ENCODE peak calls at places on chromosomes 2 and 18, in six cellular contexts. One of them, this sample, is unnamed.

GRCh38 chr18:29378739-29379138 is 1201.8 kb upstream of the CDH2 start:
- DNase-seq in IMR-90: no peak
- DNase-seq in fibroblast of the aortic adventitia: peak
- DNase-seq in cardiac fibroblast: peak
- DNase-seq in HFF-Myc: no peak
- DNase-seq in AG04449: no peak
- DNase-seq in this sample: no peak

GRCh38 chr2:173652731-173653426 is 298.2 kb downstream of the CDCA7 start:
- DNase-seq in IMR-90: peak
- DNase-seq in fibroblast of the aortic adventitia: peak
- DNase-seq in cardiac fibroblast: peak
- DNase-seq in HFF-Myc: peak
- DNase-seq in AG04449: peak
- DNase-seq in this sample: peak

GRCh38 chr18:49250819-49251388 is 209.5 kb downstream of the DYM start:
- DNase-seq in IMR-90: peak
- DNase-seq in fibroblast of the aortic adventitia: peak
- DNase-seq in cardiac fibroblast: peak
- DNase-seq in HFF-Myc: no peak
- DNase-seq in AG04449: no peak
- DNase-seq in this sample: no peak

GRCh38 chr18:61608306-61608705 is 275.1 kb downstream of the CDH20 start:
- DNase-seq in IMR-90: peak
- DNase-seq in fibroblast of the aortic adventitia: no peak
- DNase-seq in cardiac fibroblast: peak
- DNase-seq in HFF-Myc: no peak
- DNase-seq in AG04449: no peak
- DNase-seq in this sample: no peak

GRCh38 chr2:196268538-196269338 is 97.4 kb upstream of the STK17B start:
- DNase-seq in IMR-90: peak
- DNase-seq in fibroblast of the aortic adventitia: no peak
- DNase-seq in cardiac fibroblast: peak
- DNase-seq in HFF-Myc: no peak
- DNase-seq in AG04449: no peak
- DNase-seq in this sample: no peak

GRCh38 chr2:132589060-132589765 is 80.8 kb downstream of the LYPD1 start:
- DNase-seq in IMR-90: no peak
- DNase-seq in fibroblast of the aortic adventitia: no peak
- DNase-seq in cardiac fibroblast: no peak
- DNase-seq in HFF-Myc: no peak
- DNase-seq in AG04449: no peak
- DNase-seq in this sample: no peak

GRCh38 chr2:202104286-202104870 is 31.3 kb downstream of the KIAA2012 start:
- DNase-seq in IMR-90: peak
- DNase-seq in fibroblast of the aortic adventitia: peak
- DNase-seq in cardiac fibroblast: peak
- DNase-seq in HFF-Myc: peak
- DNase-seq in AG04449: no peak
- DNase-seq in this sample: no peak

GRCh38 chr2:155404433-155405002 is 706.0 kb downstream of the KCNJ3 start:
- DNase-seq in IMR-90: no peak
- DNase-seq in fibroblast of the aortic adventitia: no peak
- DNase-seq in cardiac fibroblast: no peak
- DNase-seq in HFF-Myc: no peak
- DNase-seq in AG04449: no peak
- DNase-seq in this sample: no peak

GRCh38 chr2:7676714-7677113 is 759.5 kb downstream of the RNF144A start:
- DNase-seq in IMR-90: no peak
- DNase-seq in fibroblast of the aortic adventitia: no peak
- DNase-seq in cardiac fibroblast: no peak
- DNase-seq in HFF-Myc: no peak
- DNase-seq in AG04449: no peak
- DNase-seq in this sample: no peak

GRCh38 chr2:178553047-178553446 is 72.8 kb downstream of the PLEKHA3 start:
- DNase-seq in IMR-90: peak
- DNase-seq in fibroblast of the aortic adventitia: peak
- DNase-seq in cardiac fibroblast: peak
- DNase-seq in HFF-Myc: peak
- DNase-seq in AG04449: peak
- DNase-seq in this sample: peak

GRCh38 chr2:196703660-196704209 is 64.2 kb downstream of the CCDC150 start:
- DNase-seq in IMR-90: peak
- DNase-seq in fibroblast of the aortic adventitia: peak
- DNase-seq in cardiac fibroblast: peak
- DNase-seq in HFF-Myc: no peak
- DNase-seq in AG04449: no peak
- DNase-seq in this sample: no peak

GRCh38 chr2:241774419-241775222 is 2.0 kb upstream of the GAL3ST2 start:
- DNase-seq in IMR-90: peak
- DNase-seq in fibroblast of the aortic adventitia: peak
- DNase-seq in cardiac fibroblast: peak
- DNase-seq in HFF-Myc: peak
- DNase-seq in AG04449: peak
- DNase-seq in this sample: peak

GRCh38 chr2:10575566-10576300 is 114.0 kb downstream of the NOL10 start:
- DNase-seq in IMR-90: peak
- DNase-seq in fibroblast of the aortic adventitia: peak
- DNase-seq in cardiac fibroblast: peak
- DNase-seq in HFF-Myc: peak
- DNase-seq in AG04449: peak
- DNase-seq in this sample: peak

GRCh38 chr18:32297851-32298250 is 108.0 kb downstream of the MEP1B start:
- DNase-seq in IMR-90: no peak
- DNase-seq in fibroblast of the aortic adventitia: no peak
- DNase-seq in cardiac fibroblast: no peak
- DNase-seq in HFF-Myc: no peak
- DNase-seq in AG04449: no peak
- DNase-seq in this sample: no peak

GRCh38 chr2:213149949-213150314 is 1.5 kb downstream of the IKZF2 start:
- DNase-seq in IMR-90: no peak
- DNase-seq in fibroblast of the aortic adventitia: no peak
- DNase-seq in cardiac fibroblast: peak
- DNase-seq in HFF-Myc: no peak
- DNase-seq in AG04449: no peak
- DNase-seq in this sample: no peak

GRCh38 chr18:62331581-62332436 is 6.7 kb downstream of the TNFRSF11A start:
- DNase-seq in IMR-90: peak
- DNase-seq in fibroblast of the aortic adventitia: peak
- DNase-seq in cardiac fibroblast: peak
- DNase-seq in HFF-Myc: no peak
- DNase-seq in AG04449: no peak
- DNase-seq in this sample: no peak

GRCh38 chr2:162156149-162156548 is 4.1 kb upstream of the GCG start:
- DNase-seq in IMR-90: no peak
- DNase-seq in fibroblast of the aortic adventitia: no peak
- DNase-seq in cardiac fibroblast: no peak
- DNase-seq in HFF-Myc: no peak
- DNase-seq in AG04449: no peak
- DNase-seq in this sample: no peak

GRCh38 chr2:42843131-42843530 is 50.7 kb upstream of the HAAO start:
- DNase-seq in IMR-90: no peak
- DNase-seq in fibroblast of the aortic adventitia: no peak
- DNase-seq in cardiac fibroblast: no peak
- DNase-seq in HFF-Myc: no peak
- DNase-seq in AG04449: no peak
- DNase-seq in this sample: no peak

GRCh38 chr18:73462092-73462491 is 594.3 kb upstream of the NETO1 start:
- DNase-seq in IMR-90: peak
- DNase-seq in fibroblast of the aortic adventitia: peak
- DNase-seq in cardiac fibroblast: peak
- DNase-seq in HFF-Myc: peak
- DNase-seq in AG04449: no peak
- DNase-seq in this sample: peak

GRCh38 chr2:142883526-142883925 is 6.1 kb downstream of the KYNU start:
- DNase-seq in IMR-90: no peak
- DNase-seq in fibroblast of the aortic adventitia: no peak
- DNase-seq in cardiac fibroblast: no peak
- DNase-seq in HFF-Myc: no peak
- DNase-seq in AG04449: no peak
- DNase-seq in this sample: no peak

GRCh38 chr2:236036045-236036444 is 132.1 kb downstream of the GBX2 start:
- DNase-seq in IMR-90: no peak
- DNase-seq in fibroblast of the aortic adventitia: no peak
- DNase-seq in cardiac fibroblast: no peak
- DNase-seq in HFF-Myc: no peak
- DNase-seq in AG04449: no peak
- DNase-seq in this sample: no peak

GRCh38 chr2:17257194-17257909 is 260.9 kb downstream of the RAD51AP2 start:
- DNase-seq in IMR-90: peak
- DNase-seq in fibroblast of the aortic adventitia: peak
- DNase-seq in cardiac fibroblast: peak
- DNase-seq in HFF-Myc: no peak
- DNase-seq in AG04449: no peak
- DNase-seq in this sample: no peak

GRCh38 chr18:76357174-76357573 is 137.9 kb downstream of the ZNF516 start:
- DNase-seq in IMR-90: no peak
- DNase-seq in fibroblast of the aortic adventitia: no peak
- DNase-seq in cardiac fibroblast: no peak
- DNase-seq in HFF-Myc: no peak
- DNase-seq in AG04449: no peak
- DNase-seq in this sample: no peak

GRCh38 chr2:151971301-151972072 is 127.4 kb downstream of the CACNB4 start:
- DNase-seq in IMR-90: no peak
- DNase-seq in fibroblast of the aortic adventitia: no peak
- DNase-seq in cardiac fibroblast: no peak
- DNase-seq in HFF-Myc: no peak
- DNase-seq in AG04449: no peak
- DNase-seq in this sample: no peak

GRCh38 chr2:201618744-201619654 is 24.3 kb downstream of the TMEM237 start:
- DNase-seq in IMR-90: peak
- DNase-seq in fibroblast of the aortic adventitia: peak
- DNase-seq in cardiac fibroblast: peak
- DNase-seq in HFF-Myc: no peak
- DNase-seq in AG04449: no peak
- DNase-seq in this sample: no peak

GRCh38 chr2:170456914-170457313 is 258.2 kb upstream of the SP5 start:
- DNase-seq in IMR-90: no peak
- DNase-seq in fibroblast of the aortic adventitia: no peak
- DNase-seq in cardiac fibroblast: no peak
- DNase-seq in HFF-Myc: no peak
- DNase-seq in AG04449: no peak
- DNase-seq in this sample: no peak

GRCh38 chr2:202249864-202250263 is 11.5 kb upstream of the SUMO1 start:
- DNase-seq in IMR-90: no peak
- DNase-seq in fibroblast of the aortic adventitia: no peak
- DNase-seq in cardiac fibroblast: no peak
- DNase-seq in HFF-Myc: no peak
- DNase-seq in AG04449: no peak
- DNase-seq in this sample: no peak

GRCh38 chr2:129710670-129711495 is 268.6 kb upstream of the RAB6C start:
- DNase-seq in IMR-90: no peak
- DNase-seq in fibroblast of the aortic adventitia: no peak
- DNase-seq in cardiac fibroblast: no peak
- DNase-seq in HFF-Myc: no peak
- DNase-seq in AG04449: no peak
- DNase-seq in this sample: no peak

GRCh38 chr2:232042911-232043564 is 81.5 kb downstream of the DIS3L2 start:
- DNase-seq in IMR-90: peak
- DNase-seq in fibroblast of the aortic adventitia: no peak
- DNase-seq in cardiac fibroblast: peak
- DNase-seq in HFF-Myc: no peak
- DNase-seq in AG04449: no peak
- DNase-seq in this sample: peak

GRCh38 chr2:234478121-234478858 is 18.6 kb downstream of the ARL4C start:
- DNase-seq in IMR-90: peak
- DNase-seq in fibroblast of the aortic adventitia: peak
- DNase-seq in cardiac fibroblast: no peak
- DNase-seq in HFF-Myc: no peak
- DNase-seq in AG04449: no peak
- DNase-seq in this sample: no peak

GRCh38 chr2:112790305-112790704 is 6.0 kb upstream of the IL1A start:
- DNase-seq in IMR-90: no peak
- DNase-seq in fibroblast of the aortic adventitia: no peak
- DNase-seq in cardiac fibroblast: no peak
- DNase-seq in HFF-Myc: no peak
- DNase-seq in AG04449: no peak
- DNase-seq in this sample: no peak

GRCh38 chr18:11741505-11742145 is 52.6 kb downstream of the GNAL start:
- DNase-seq in IMR-90: no peak
- DNase-seq in fibroblast of the aortic adventitia: no peak
- DNase-seq in cardiac fibroblast: peak
- DNase-seq in HFF-Myc: no peak
- DNase-seq in AG04449: no peak
- DNase-seq in this sample: no peak
- TF ChIP-seq CTCF in IMR-90: peak
- TF ChIP-seq CTCF in fibroblast of the aortic adventitia: peak
- TF ChIP-seq CTCF in cardiac fibroblast: peak
- TF ChIP-seq CTCF in HFF-Myc: peak
- TF ChIP-seq CTCF in AG04449: peak
- TF ChIP-seq CTCF in this sample: peak

GRCh38 chr2:25712455-25712854 is 39.1 kb upstream of the DTNB start:
- DNase-seq in IMR-90: no peak
- DNase-seq in fibroblast of the aortic adventitia: no peak
- DNase-seq in cardiac fibroblast: no peak
- DNase-seq in HFF-Myc: no peak
- DNase-seq in AG04449: no peak
- DNase-seq in this sample: no peak
- H3K4me3 ChIP-seq in IMR-90: no peak
- H3K4me3 ChIP-seq in fibroblast of the aortic adventitia: no peak
- H3K4me3 ChIP-seq in cardiac fibroblast: no peak
- H3K4me3 ChIP-seq in HFF-Myc: no peak
- H3K4me3 ChIP-seq in AG04449: no peak
- H3K4me3 ChIP-seq in this sample: no peak

GRCh38 chr2:205177505-205177904 is 504.8 kb upstream of the NRP2 start:
- DNase-seq in IMR-90: peak
- DNase-seq in fibroblast of the aortic adventitia: no peak
- DNase-seq in cardiac fibroblast: no peak
- DNase-seq in HFF-Myc: no peak
- DNase-seq in AG04449: no peak
- DNase-seq in this sample: no peak

GRCh38 chr2:205175831-205176230 is 506.5 kb upstream of the NRP2 start:
- DNase-seq in IMR-90: no peak
- DNase-seq in fibroblast of the aortic adventitia: no peak
- DNase-seq in cardiac fibroblast: no peak
- DNase-seq in HFF-Myc: no peak
- DNase-seq in AG04449: no peak
- DNase-seq in this sample: no peak

DNA sequence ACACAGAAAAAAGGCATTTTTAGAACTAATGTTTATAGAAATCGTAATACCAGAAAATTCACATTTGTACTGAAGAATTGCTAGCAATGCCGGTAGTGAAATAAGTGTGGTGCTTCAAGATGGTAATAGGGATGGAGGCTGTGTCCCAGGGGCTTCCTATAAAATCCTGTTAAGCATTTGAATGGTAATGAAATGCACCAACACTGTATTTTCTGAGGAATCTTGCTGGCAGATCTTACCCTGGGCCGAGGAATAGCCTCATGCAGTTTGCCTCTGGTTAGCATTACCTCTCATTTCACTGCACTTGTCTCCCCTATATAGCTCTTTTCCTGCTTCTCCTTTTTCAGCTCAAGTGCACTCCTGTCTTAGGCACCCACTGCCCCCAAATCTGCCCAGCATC is 501.6 kb upstream of the NRP2 start:
- DNase-seq in IMR-90: no peak
- DNase-seq in fibroblast of the aortic adventitia: no peak
- DNase-seq in cardiac fibroblast: no peak
- DNase-seq in HFF-Myc: no peak
- DNase-seq in AG04449: no peak
- DNase-seq in this sample: no peak
- TF ChIP-seq CTCF in IMR-90: no peak
- TF ChIP-seq CTCF in fibroblast of the aortic adventitia: no peak
- TF ChIP-seq CTCF in cardiac fibroblast: no peak
- TF ChIP-seq CTCF in HFF-Myc: no peak
- TF ChIP-seq CTCF in AG04449: no peak
- TF ChIP-seq CTCF in this sample: no peak

GRCh38 chr2:75173746-75174145 is 25.6 kb downstream of the TACR1 start:
- DNase-seq in IMR-90: no peak
- DNase-seq in fibroblast of the aortic adventitia: no peak
- DNase-seq in cardiac fibroblast: no peak
- DNase-seq in HFF-Myc: no peak
- DNase-seq in AG04449: no peak
- DNase-seq in this sample: no peak
- H3K4me3 ChIP-seq in IMR-90: no peak
- H3K4me3 ChIP-seq in fibroblast of the aortic adventitia: no peak
- H3K4me3 ChIP-seq in cardiac fibroblast: no peak
- H3K4me3 ChIP-seq in HFF-Myc: no peak
- H3K4me3 ChIP-seq in AG04449: no peak
- H3K4me3 ChIP-seq in this sample: no peak

This sample was measured in BJ.